ENCODE peak calls at places on chromosomes 5 and 9, in nine cellular contexts. U is psoas muscle, K is GM12864, G is mammary epithelial cell, F is LNCaP clone FGC, D is tibial nerve, W is right cardiac atrium, S is Panc1, T is endodermal cell. Z is an unnamed sample.

GRCh38 chr5:53243403-53243802 is 133.8 kb upstream of the MOCS2 start:
- DNase-seq in F (no peak), K (no peak), S (no peak), G (no peak), D (no peak), U (no peak), W (no peak), T (no peak), Z (no peak)

GRCh38 chr5:64165500-64166200 is at the start of gene RNF180:
- DNase-seq in T (peak), U (peak), S (no peak), G (peak), K (no peak), W (peak), D (no peak), F (no peak), Z (peak)

GRCh38 chr9:84500218-84500617 is 159.7 kb upstream of the SLC28A3 start:
- DNase-seq in D (no peak), F (no peak), K (peak), S (no peak), T (no peak), U (no peak), W (no peak), G (peak), Z (no peak)

GRCh38 chr5:120926471-120926870 is 462.4 kb downstream of the PRR16 start:
- DNase-seq in F (peak), T (no peak), K (no peak), U (no peak), D (no peak), W (no peak), S (no peak), G (no peak), Z (no peak)

GRCh38 chr5:175894805-175895204 is 23.4 kb downstream of the CPLX2 start:
- DNase-seq in D (no peak), F (no peak), U (no peak), S (no peak), W (no peak), K (no peak), G (no peak), T (no peak), Z (no peak)

GRCh38 chr5:180990889-180991257 is 2.2 kb downstream of the BTNL3 start:
- DNase-seq in F (no peak), T (peak), W (no peak), S (no peak), G (no peak), K (no peak), U (no peak), D (no peak), Z (no peak)

GRCh38 chr5:132808448-132808847 is 4.7 kb upstream of the SOWAHA start:
- DNase-seq in F (peak), G (no peak), U (no peak), D (no peak), T (no peak), S (no peak), K (no peak), W (no peak), Z (no peak)

GRCh38 chr9:22079873-22080341 is 70.8 kb upstream of the CDKN2B start:
- DNase-seq in D (peak), G (peak), S (no peak), T (no peak), K (peak), F (no peak), U (no peak), W (peak), Z (peak)

GRCh38 chr5:95044096-95044495 is 240.8 kb downstream of the MCTP1 start:
- DNase-seq in G (no peak), S (no peak), F (peak), W (no peak), D (no peak), K (no peak), T (no peak), U (no peak), Z (no peak)

GRCh38 chr9:126791406-126792230 is 13.2 kb upstream of the ZBTB43 start:
- DNase-seq in G (peak), T (no peak), W (no peak), D (no peak), F (no peak), K (no peak), U (no peak), S (peak), Z (peak)

GRCh38 chr5:96114736-96115466 is 153.2 kb upstream of the ELL2 start:
- DNase-seq in U (no peak), T (no peak), D (no peak), W (no peak), F (no peak), S (peak), G (peak), K (peak), Z (peak)

GRCh38 chr5:163943546-163943945 is 438.1 kb downstream of the MAT2B start:
- DNase-seq in F (no peak), S (no peak), W (no peak), D (no peak), T (no peak), G (no peak), K (no peak), U (no peak), Z (peak)

GRCh38 chr5:153957205-153957604 is 81.5 kb downstream of the FAM114A2 start:
- DNase-seq in S (no peak), W (no peak), D (no peak), T (no peak), G (no peak), U (no peak), K (no peak), F (no peak), Z (no peak)

GRCh38 chr5:77329664-77330430 is 119.4 kb downstream of the PDE8B start:
- DNase-seq in K (no peak), F (no peak), W (no peak), G (no peak), T (no peak), U (no peak), D (no peak), S (no peak), Z (no peak)

GRCh38 chr5:67287795-67288194 is 91.2 kb upstream of the CD180 start:
- DNase-seq in S (no peak), T (no peak), U (no peak), F (no peak), D (no peak), W (no peak), K (no peak), G (no peak), Z (peak)

GRCh38 chr9:36665921-36666429 is 93.3 kb downstream of the MELK start:
- DNase-seq in G (no peak), F (no peak), T (no peak), U (no peak), K (no peak), W (no peak), D (no peak), S (no peak), Z (peak)

GRCh38 chr9:121596515-121596914 is 54.9 kb upstream of the DAB2IP start:
- DNase-seq in F (no peak), T (no peak), G (no peak), K (no peak), U (no peak), S (no peak), W (no peak), D (no peak), Z (no peak)

DNA sequence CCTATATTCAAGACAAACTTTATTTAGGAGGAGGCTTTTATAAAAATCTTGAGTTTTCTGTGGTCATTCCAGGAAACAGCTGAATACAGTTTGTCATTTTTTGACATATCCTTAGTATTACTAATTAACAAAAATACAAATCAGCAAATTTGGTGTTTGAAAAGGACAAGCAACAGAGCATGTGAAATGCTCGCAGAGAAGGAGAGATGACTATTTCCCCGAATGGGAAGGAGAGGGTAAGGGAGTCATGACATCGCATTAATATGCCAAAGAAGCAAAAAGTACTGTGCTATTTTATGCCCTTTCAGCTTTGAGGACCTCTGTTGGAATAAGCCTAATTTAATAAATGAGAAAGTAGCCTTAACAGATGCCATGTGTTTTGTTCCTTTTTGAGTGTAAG is 1.8 kb downstream of the SMIM15 start:
- DNase-seq in S (no peak), G (no peak), F (no peak), D (no peak), U (no peak), W (no peak), K (no peak), T (no peak), Z (no peak)
- H3K4me3 ChIP-seq in S (peak), G (no peak), F (peak), D (no peak), U (peak), W (no peak), K (no peak), T (peak), Z (no peak)

DNA sequence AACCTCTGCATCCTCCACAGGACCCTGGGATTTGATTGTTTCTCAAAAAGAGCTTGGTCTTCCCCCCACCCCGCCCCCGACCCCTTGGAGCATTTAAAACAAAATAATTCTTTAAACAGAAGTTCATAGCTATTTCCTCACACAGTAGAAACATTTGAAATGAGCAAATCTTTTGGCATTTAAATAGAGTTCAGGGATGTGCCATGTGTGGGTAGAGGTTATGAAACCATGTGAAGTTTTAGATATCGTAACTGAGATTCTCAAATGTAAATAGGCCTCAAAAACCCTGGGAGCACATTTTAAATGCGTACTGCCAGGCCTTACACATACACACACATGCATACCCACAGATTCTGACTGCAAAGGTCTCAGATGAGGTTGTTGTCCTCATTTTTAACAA is 66.5 kb downstream of the EPB41L4B start:
- DNase-seq in U (no peak), W (no peak), F (no peak), S (no peak), G (peak), T (no peak), K (no peak), D (no peak), Z (peak)
- H3K4me3 ChIP-seq in U (no peak), W (no peak), F (no peak), S (no peak), G (no peak), T (no peak), K (no peak), D (no peak), Z (no peak)

GRCh38 chr9:93205045-93205768 is 21.3 kb downstream of the WNK2 start:
- DNase-seq in U (peak), W (peak), K (no peak), T (no peak), D (peak), G (no peak), F (no peak), S (no peak), Z (peak)
- H3K4me3 ChIP-seq in U (no peak), W (no peak), K (no peak), T (no peak), D (no peak), G (no peak), F (no peak), S (no peak), Z (no peak)

GRCh38 chr9:136511670-136512592 is 29.1 kb upstream of the SEC16A start:
- DNase-seq in S (no peak), G (no peak), T (no peak), W (peak), D (peak), F (no peak), U (peak), K (no peak), Z (peak)
- H3K4me3 ChIP-seq in S (no peak), G (no peak), T (no peak), W (no peak), D (no peak), F (no peak), U (peak), K (no peak), Z (peak)

GRCh38 chr9:131727795-131728545 is 11.9 kb downstream of the RAPGEF1 start:
- DNase-seq in U (no peak), T (no peak), S (no peak), D (no peak), G (peak), F (no peak), W (no peak), K (no peak), Z (no peak)

GRCh38 chr9:131728546-131728910 is 11.3 kb downstream of the RAPGEF1 start:
- DNase-seq in F (no peak), W (no peak), G (no peak), K (no peak), U (no peak), S (no peak), T (no peak), D (no peak), Z (no peak)

GRCh38 chr9:131727184-131727785 is 12.6 kb downstream of the RAPGEF1 start:
- DNase-seq in W (no peak), K (no peak), G (peak), D (no peak), U (peak), S (no peak), T (no peak), F (no peak), Z (peak)

GRCh38 chr9:131731237-131731995 is 8.5 kb downstream of the RAPGEF1 start:
- DNase-seq in S (no peak), U (no peak), F (no peak), W (no peak), G (no peak), D (no peak), K (no peak), T (no peak), Z (no peak)

GRCh38 chr9:131728961-131729360 is 10.9 kb downstream of the RAPGEF1 start:
- DNase-seq in D (no peak), W (no peak), K (no peak), F (no peak), T (no peak), U (no peak), S (no peak), G (no peak), Z (no peak)
- H3K4me3 ChIP-seq in D (no peak), W (no peak), K (peak), F (no peak), T (no peak), U (no peak), S (no peak), G (no peak), Z (no peak)

GRCh38 chr9:91212592-91213243 is 149.0 kb downstream of the AUH start:
- DNase-seq in G (no peak), T (no peak), W (no peak), F (no peak), K (no peak), D (no peak), U (no peak), S (no peak), Z (no peak)
- H3K4me3 ChIP-seq in G (no peak), T (no peak), W (no peak), F (no peak), K (no peak), D (no peak), U (no peak), S (no peak), Z (no peak)

GRCh38 chr5:88539642-88540476 is 271.2 kb upstream of the TMEM161B start:
- DNase-seq in T (no peak), G (no peak), K (no peak), D (no peak), F (no peak), W (no peak), U (no peak), S (no peak), Z (no peak)
- H3K4me3 ChIP-seq in T (no peak), G (no peak), K (no peak), D (no peak), F (no peak), W (no peak), U (no peak), S (no peak), Z (no peak)

GRCh38 chr9:116279230-116279629 is 125.6 kb downstream of the PAPPA start:
- DNase-seq in K (no peak), F (no peak), T (peak), W (no peak), G (no peak), D (no peak), U (no peak), S (no peak), Z (peak)

GRCh38 chr9:116284518-116284917 is 130.9 kb downstream of the PAPPA start:
- DNase-seq in S (no peak), W (no peak), D (no peak), G (no peak), K (no peak), U (no peak), T (no peak), F (no peak), Z (no peak)

GRCh38 chr9:116280529-116280928 is 126.9 kb downstream of the PAPPA start:
- DNase-seq in U (no peak), F (no peak), S (no peak), D (no peak), W (no peak), G (peak), K (no peak), T (no peak), Z (no peak)

GRCh38 chr9:116285320-116285719 is 131.7 kb downstream of the PAPPA start:
- DNase-seq in S (no peak), F (no peak), T (peak), W (no peak), D (no peak), U (no peak), K (no peak), G (no peak), Z (no peak)

DNA sequence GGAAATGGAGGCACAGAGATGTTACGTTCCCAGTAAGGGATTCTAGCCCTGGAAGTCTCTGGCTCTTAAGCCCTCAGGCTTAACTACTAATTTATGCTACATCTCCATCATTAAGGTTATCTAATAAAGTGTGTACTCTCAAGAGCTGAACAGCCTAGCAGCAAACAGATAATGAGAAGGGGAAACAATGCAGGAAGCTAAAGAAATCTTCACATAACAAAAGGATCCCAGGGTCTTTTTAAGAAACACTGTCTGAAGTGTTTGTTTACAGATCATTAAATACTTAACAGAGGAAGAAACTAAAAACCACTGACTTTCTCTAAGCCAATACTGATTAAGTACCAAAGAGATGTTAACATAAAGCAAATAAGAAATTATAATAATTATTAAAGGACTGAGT is 129.0 kb downstream of the PAPPA start:
- DNase-seq in W (no peak), F (no peak), G (no peak), U (no peak), T (no peak), K (no peak), D (no peak), S (no peak), Z (no peak)
- H3K4me3 ChIP-seq in W (no peak), F (no peak), G (no peak), U (no peak), T (no peak), K (no peak), D (no peak), S (no peak), Z (no peak)

GRCh38 chr9:128098017-128098935 is 29.3 kb downstream of the PTGES2 start:
- DNase-seq in S (no peak), D (peak), G (peak), W (peak), T (peak), U (peak), K (no peak), F (peak), Z (peak)

GRCh38 chr9:128100581-128100980 is 26.9 kb downstream of the PTGES2 start:
- DNase-seq in S (no peak), D (no peak), W (no peak), T (no peak), U (no peak), F (no peak), G (no peak), K (no peak), Z (no peak)

GRCh38 chr9:128099932-128100491 is 27.5 kb downstream of the PTGES2 start:
- DNase-seq in S (no peak), T (no peak), D (no peak), W (peak), K (no peak), U (peak), G (no peak), F (no peak), Z (no peak)

GRCh38 chr9:128097156-128098016 is 29.4 kb downstream of the SLC25A25 start:
- DNase-seq in D (no peak), F (no peak), T (peak), U (no peak), K (no peak), W (no peak), S (no peak), G (no peak), Z (no peak)

GRCh38 chr9:128098936-128099931 is 28.3 kb downstream of the PTGES2 start:
- DNase-seq in K (no peak), S (no peak), T (no peak), G (peak), D (peak), W (no peak), U (peak), F (no peak), Z (peak)
- H3K4me3 ChIP-seq in K (no peak), S (no peak), T (peak), G (peak), D (peak), W (peak), U (peak), F (peak), Z (peak)

Z was measured in fibroblast of pulmonary artery.